ENCODE peak calls at places on chromosome X, in ten cellular contexts. One of them, this sample, is unnamed.

GRCh38 chrX:538311-538710 is 92.3 kb upstream of the SHOX start:
- DNase-seq in pancreas: no peak
- DNase-seq in IMR-90: no peak
- DNase-seq in transverse colon: no peak
- DNase-seq in suprapubic skin: no peak
- DNase-seq in naive thymus-derived CD4-positive, alpha-beta T cell: no peak
- DNase-seq in lower leg skin: no peak
- DNase-seq in Panc1: no peak
- DNase-seq in astrocyte of the spinal cord: no peak
- DNase-seq in H1: no peak
- DNase-seq in this sample: peak; percentile 29

GRCh38 chrX:11273544-11273943 is 19.7 kb upstream of the AMELX start:
- DNase-seq in Panc1: no peak
- DNase-seq in IMR-90: peak; percentile 53
- DNase-seq in pancreas: no peak
- DNase-seq in astrocyte of the spinal cord: peak; percentile 39
- DNase-seq in lower leg skin: no peak
- DNase-seq in H1: no peak
- DNase-seq in suprapubic skin: no peak
- DNase-seq in naive thymus-derived CD4-positive, alpha-beta T cell: no peak
- DNase-seq in transverse colon: no peak
- DNase-seq in this sample: no peak

GRCh38 chrX:47643926-47644325 is 6.4 kb downstream of the ELK1 start:
- DNase-seq in transverse colon: no peak
- DNase-seq in pancreas: no peak
- DNase-seq in H1: no peak
- DNase-seq in IMR-90: peak; percentile 47
- DNase-seq in naive thymus-derived CD4-positive, alpha-beta T cell: no peak
- DNase-seq in lower leg skin: no peak
- DNase-seq in Panc1: no peak
- DNase-seq in astrocyte of the spinal cord: no peak
- DNase-seq in suprapubic skin: no peak
- DNase-seq in this sample: no peak

GRCh38 chrX:12446342-12447075 is 308.2 kb downstream of the FRMPD4 start:
- DNase-seq in naive thymus-derived CD4-positive, alpha-beta T cell: no peak
- DNase-seq in pancreas: no peak
- DNase-seq in IMR-90: peak; percentile 55
- DNase-seq in astrocyte of the spinal cord: peak; percentile 30
- DNase-seq in H1: no peak
- DNase-seq in suprapubic skin: no peak
- DNase-seq in lower leg skin: no peak
- DNase-seq in transverse colon: no peak
- DNase-seq in Panc1: no peak
- DNase-seq in this sample: no peak

GRCh38 chrX:112510629-112511028 is 169.1 kb downstream of the LHFPL1 start:
- DNase-seq in H1: no peak
- DNase-seq in Panc1: no peak
- DNase-seq in pancreas: no peak
- DNase-seq in transverse colon: no peak
- DNase-seq in IMR-90: no peak
- DNase-seq in astrocyte of the spinal cord: no peak
- DNase-seq in lower leg skin: no peak
- DNase-seq in naive thymus-derived CD4-positive, alpha-beta T cell: no peak
- DNase-seq in suprapubic skin: no peak
- DNase-seq in this sample: no peak

GRCh38 chrX:11540532-11541377 is 125.0 kb downstream of the ARHGAP6 start:
- DNase-seq in suprapubic skin: no peak
- DNase-seq in H1: no peak
- DNase-seq in lower leg skin: no peak
- DNase-seq in astrocyte of the spinal cord: no peak
- DNase-seq in Panc1: no peak
- DNase-seq in IMR-90: no peak
- DNase-seq in transverse colon: no peak
- DNase-seq in naive thymus-derived CD4-positive, alpha-beta T cell: no peak
- DNase-seq in pancreas: no peak
- DNase-seq in this sample: no peak

GRCh38 chrX:134469481-134469880 is 9.5 kb downstream of the HPRT1 start:
- DNase-seq in IMR-90: peak; percentile 71
- DNase-seq in Panc1: no peak
- DNase-seq in transverse colon: no peak
- DNase-seq in naive thymus-derived CD4-positive, alpha-beta T cell: no peak
- DNase-seq in suprapubic skin: no peak
- DNase-seq in astrocyte of the spinal cord: peak; percentile 35
- DNase-seq in lower leg skin: no peak
- DNase-seq in H1: no peak
- DNase-seq in pancreas: no peak
- DNase-seq in this sample: no peak

GRCh38 chrX:103398321-103398937 is 22.1 kb downstream of the BEX3 start:
- DNase-seq in astrocyte of the spinal cord: peak; percentile 79
- DNase-seq in H1: no peak
- DNase-seq in lower leg skin: no peak
- DNase-seq in Panc1: no peak
- DNase-seq in IMR-90: peak; percentile 86
- DNase-seq in transverse colon: no peak
- DNase-seq in pancreas: no peak
- DNase-seq in naive thymus-derived CD4-positive, alpha-beta T cell: no peak
- DNase-seq in suprapubic skin: no peak
- DNase-seq in this sample: peak; percentile 37

GRCh38 chrX:137916090-137916746 is 350.3 kb downstream of the ZIC3 start:
- DNase-seq in astrocyte of the spinal cord: no peak
- DNase-seq in suprapubic skin: no peak
- DNase-seq in H1: no peak
- DNase-seq in naive thymus-derived CD4-positive, alpha-beta T cell: no peak
- DNase-seq in transverse colon: no peak
- DNase-seq in pancreas: no peak
- DNase-seq in Panc1: no peak
- DNase-seq in IMR-90: no peak
- DNase-seq in lower leg skin: no peak
- DNase-seq in this sample: no peak

GRCh38 chrX:129115104-129115503 is 408.2 kb downstream of the SMARCA1 start:
- DNase-seq in transverse colon: peak; percentile 14
- DNase-seq in astrocyte of the spinal cord: no peak
- DNase-seq in IMR-90: peak; percentile 8
- DNase-seq in suprapubic skin: no peak
- DNase-seq in Panc1: no peak
- DNase-seq in H1: peak; percentile 60
- DNase-seq in naive thymus-derived CD4-positive, alpha-beta T cell: no peak
- DNase-seq in pancreas: no peak
- DNase-seq in lower leg skin: no peak
- DNase-seq in this sample: peak; percentile 31

GRCh38 chrX:63275127-63275526 is 76.0 kb downstream of the SPIN4 start:
- DNase-seq in pancreas: no peak
- DNase-seq in suprapubic skin: no peak
- DNase-seq in H1: peak; percentile 61
- DNase-seq in lower leg skin: no peak
- DNase-seq in Panc1: peak; percentile 27
- DNase-seq in naive thymus-derived CD4-positive, alpha-beta T cell: no peak
- DNase-seq in IMR-90: peak; percentile 10
- DNase-seq in astrocyte of the spinal cord: no peak
- DNase-seq in transverse colon: peak; percentile 14
- DNase-seq in this sample: peak; percentile 8

GRCh38 chrX:53086464-53086863 is 4.3 kb downstream of the TSPYL2 start:
- DNase-seq in H1: no peak
- DNase-seq in lower leg skin: no peak
- DNase-seq in IMR-90: no peak
- DNase-seq in naive thymus-derived CD4-positive, alpha-beta T cell: no peak
- DNase-seq in astrocyte of the spinal cord: no peak
- DNase-seq in pancreas: no peak
- DNase-seq in Panc1: no peak
- DNase-seq in suprapubic skin: no peak
- DNase-seq in transverse colon: peak; percentile 48
- DNase-seq in this sample: no peak

GRCh38 chrX:115339441-115340025 is 50.0 kb downstream of the LUZP4 start:
- DNase-seq in Panc1: no peak
- DNase-seq in lower leg skin: no peak
- DNase-seq in pancreas: no peak
- DNase-seq in H1: no peak
- DNase-seq in suprapubic skin: no peak
- DNase-seq in IMR-90: peak; percentile 21
- DNase-seq in astrocyte of the spinal cord: no peak
- DNase-seq in naive thymus-derived CD4-positive, alpha-beta T cell: no peak
- DNase-seq in transverse colon: no peak
- DNase-seq in this sample: no peak

GRCh38 chrX:56728321-56728720 is 722 bp upstream of the NBDY start:
- DNase-seq in Panc1: no peak
- DNase-seq in suprapubic skin: no peak
- DNase-seq in lower leg skin: no peak
- DNase-seq in naive thymus-derived CD4-positive, alpha-beta T cell: no peak
- DNase-seq in IMR-90: no peak
- DNase-seq in pancreas: no peak
- DNase-seq in transverse colon: no peak
- DNase-seq in H1: no peak
- DNase-seq in astrocyte of the spinal cord: peak; percentile 32
- DNase-seq in this sample: no peak

GRCh38 chrX:135112096-135112729 is 8.1 kb downstream of the ETDB start:
- DNase-seq in transverse colon: no peak
- DNase-seq in Panc1: peak; percentile 47
- DNase-seq in naive thymus-derived CD4-positive, alpha-beta T cell: no peak
- DNase-seq in suprapubic skin: no peak
- DNase-seq in lower leg skin: no peak
- DNase-seq in IMR-90: peak; percentile 31
- DNase-seq in astrocyte of the spinal cord: peak; percentile 22
- DNase-seq in pancreas: no peak
- DNase-seq in H1: peak; percentile 58
- DNase-seq in this sample: peak; percentile 32

GRCh38 chrX:39944416-39944815 is 153.3 kb downstream of the BCOR start:
- DNase-seq in suprapubic skin: no peak
- DNase-seq in Panc1: no peak
- DNase-seq in H1: no peak
- DNase-seq in astrocyte of the spinal cord: no peak
- DNase-seq in IMR-90: no peak
- DNase-seq in lower leg skin: no peak
- DNase-seq in pancreas: no peak
- DNase-seq in transverse colon: no peak
- DNase-seq in naive thymus-derived CD4-positive, alpha-beta T cell: no peak
- DNase-seq in this sample: no peak

GRCh38 chrX:150546711-150547153 is 21.7 kb upstream of the MTM1 start:
- DNase-seq in lower leg skin: no peak
- DNase-seq in pancreas: no peak
- DNase-seq in transverse colon: no peak
- DNase-seq in Panc1: no peak
- DNase-seq in naive thymus-derived CD4-positive, alpha-beta T cell: peak; percentile 63
- DNase-seq in astrocyte of the spinal cord: no peak
- DNase-seq in suprapubic skin: no peak
- DNase-seq in H1: no peak
- DNase-seq in IMR-90: no peak
- DNase-seq in this sample: no peak
- H3K4me3 ChIP-seq in lower leg skin: no peak overlapping the region
- H3K4me3 ChIP-seq in pancreas: no peak overlapping the region
- H3K4me3 ChIP-seq in transverse colon: no peak overlapping the region
- H3K4me3 ChIP-seq in Panc1: no peak overlapping the region
- H3K4me3 ChIP-seq in naive thymus-derived CD4-positive, alpha-beta T cell: peak overlapping the region; percentile 43
- H3K4me3 ChIP-seq in astrocyte of the spinal cord: no peak overlapping the region
- H3K4me3 ChIP-seq in suprapubic skin: no peak overlapping the region
- H3K4me3 ChIP-seq in H1: no peak overlapping the region
- H3K4me3 ChIP-seq in IMR-90: no peak overlapping the region
- H3K4me3 ChIP-seq in this sample: no peak overlapping the region

DNA sequence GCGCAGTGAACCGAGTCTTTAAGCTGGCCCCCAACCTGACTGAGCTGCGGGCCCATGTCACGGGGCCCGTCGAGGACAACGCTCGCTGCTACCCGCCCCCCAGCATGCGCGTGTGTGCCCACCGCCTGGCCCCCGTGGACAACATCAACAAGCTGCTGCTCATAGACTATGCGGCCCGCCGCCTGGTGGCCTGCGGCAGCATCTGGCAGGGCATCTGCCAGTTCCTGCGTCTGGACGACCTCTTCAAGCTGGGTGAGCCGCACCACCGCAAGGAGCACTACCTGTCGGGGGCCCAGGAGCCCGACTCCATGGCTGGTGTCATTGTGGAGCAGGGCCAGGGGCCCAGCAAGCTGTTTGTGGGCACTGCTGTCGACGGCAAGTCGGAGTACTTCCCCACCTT is 2.2 kb downstream of the PLXNA3 start:
- DNase-seq in naive thymus-derived CD4-positive, alpha-beta T cell: no peak
- DNase-seq in astrocyte of the spinal cord: no peak
- DNase-seq in lower leg skin: no peak
- DNase-seq in transverse colon: no peak
- DNase-seq in pancreas: no peak
- DNase-seq in suprapubic skin: no peak
- DNase-seq in Panc1: no peak
- DNase-seq in H1: no peak
- DNase-seq in IMR-90: no peak
- DNase-seq in this sample: no peak
- H3K4me3 ChIP-seq in naive thymus-derived CD4-positive, alpha-beta T cell: no peak overlapping the region
- H3K4me3 ChIP-seq in astrocyte of the spinal cord: peak overlapping the region; percentile 65
- H3K4me3 ChIP-seq in lower leg skin: no peak overlapping the region
- H3K4me3 ChIP-seq in transverse colon: no peak overlapping the region
- H3K4me3 ChIP-seq in pancreas: no peak overlapping the region
- H3K4me3 ChIP-seq in suprapubic skin: peak overlapping the region; percentile 62
- H3K4me3 ChIP-seq in Panc1: no peak overlapping the region
- H3K4me3 ChIP-seq in H1: no peak overlapping the region
- H3K4me3 ChIP-seq in IMR-90: peak overlapping the region; percentile 74
- H3K4me3 ChIP-seq in this sample: no peak overlapping the region

DNA sequence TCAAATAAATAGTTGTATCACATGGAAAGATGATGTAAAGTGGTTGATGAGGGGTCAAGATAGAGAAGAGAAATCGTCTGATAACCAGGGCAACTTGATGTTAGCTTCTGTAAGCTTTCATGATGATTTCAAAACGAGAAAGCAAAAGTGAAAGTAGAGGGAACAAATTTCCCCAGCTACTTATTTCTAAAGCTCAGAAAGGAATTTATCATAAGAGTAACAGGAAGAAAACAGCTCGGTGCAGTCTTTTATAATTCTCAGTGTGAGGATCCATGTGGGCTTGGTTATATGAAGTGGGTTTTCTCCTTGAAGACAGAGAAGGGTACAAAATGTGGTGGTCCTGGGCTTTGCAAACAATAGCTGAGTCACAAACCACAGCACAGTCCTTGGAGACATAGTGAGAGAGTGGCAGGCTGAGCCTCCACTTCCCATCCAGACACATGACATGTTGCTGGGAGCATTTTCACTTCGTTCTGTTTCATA is 32.1 kb upstream of the GLRA2 start:
- DNase-seq in lower leg skin: no peak
- DNase-seq in transverse colon: no peak
- DNase-seq in suprapubic skin: no peak
- DNase-seq in H1: no peak
- DNase-seq in pancreas: no peak
- DNase-seq in IMR-90: peak; percentile 4
- DNase-seq in Panc1: no peak
- DNase-seq in naive thymus-derived CD4-positive, alpha-beta T cell: no peak
- DNase-seq in astrocyte of the spinal cord: peak; percentile 12
- DNase-seq in this sample: no peak
- H3K4me3 ChIP-seq in lower leg skin: no peak overlapping the region
- H3K4me3 ChIP-seq in transverse colon: peak overlapping the region; percentile 23
- H3K4me3 ChIP-seq in suprapubic skin: peak overlapping the region; percentile 19
- H3K4me3 ChIP-seq in H1: no peak overlapping the region
- H3K4me3 ChIP-seq in pancreas: no peak overlapping the region
- H3K4me3 ChIP-seq in IMR-90: peak overlapping the region; percentile 51
- H3K4me3 ChIP-seq in Panc1: no peak overlapping the region
- H3K4me3 ChIP-seq in naive thymus-derived CD4-positive, alpha-beta T cell: peak overlapping the region; percentile 55
- H3K4me3 ChIP-seq in astrocyte of the spinal cord: no peak overlapping the region
- H3K4me3 ChIP-seq in this sample: no peak overlapping the region

DNA sequence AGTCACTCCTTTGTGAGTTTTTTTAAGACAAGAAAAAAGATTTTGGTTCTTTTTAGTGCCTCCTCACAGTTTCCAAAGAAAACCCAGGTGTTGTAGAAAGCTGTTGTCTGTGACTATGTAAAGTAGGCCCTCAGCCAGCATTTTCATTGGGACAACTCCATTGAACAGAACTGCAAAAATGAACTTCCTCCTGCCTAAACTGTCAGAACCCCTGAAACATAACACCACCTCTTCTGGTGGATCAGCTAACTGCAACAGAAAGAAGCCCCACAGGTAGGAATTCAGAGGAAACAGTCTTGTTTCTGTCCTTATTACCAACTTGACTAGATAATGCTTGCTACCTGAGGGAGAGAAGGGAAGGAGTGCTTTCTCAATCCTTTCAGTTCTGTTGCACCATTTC is 3.4 kb upstream of the ATP11C start:
- DNase-seq in suprapubic skin: no peak
- DNase-seq in astrocyte of the spinal cord: no peak
- DNase-seq in naive thymus-derived CD4-positive, alpha-beta T cell: no peak
- DNase-seq in lower leg skin: no peak
- DNase-seq in H1: no peak
- DNase-seq in IMR-90: no peak
- DNase-seq in Panc1: no peak
- DNase-seq in transverse colon: no peak
- DNase-seq in pancreas: no peak
- DNase-seq in this sample: peak; percentile 6
- H3K4me3 ChIP-seq in suprapubic skin: no peak overlapping the region
- H3K4me3 ChIP-seq in astrocyte of the spinal cord: no peak overlapping the region
- H3K4me3 ChIP-seq in naive thymus-derived CD4-positive, alpha-beta T cell: no peak overlapping the region
- H3K4me3 ChIP-seq in lower leg skin: no peak overlapping the region
- H3K4me3 ChIP-seq in H1: peak overlapping the region; percentile 39
- H3K4me3 ChIP-seq in IMR-90: no peak overlapping the region
- H3K4me3 ChIP-seq in Panc1: no peak overlapping the region
- H3K4me3 ChIP-seq in transverse colon: no peak overlapping the region
- H3K4me3 ChIP-seq in pancreas: no peak overlapping the region
- H3K4me3 ChIP-seq in this sample: no peak overlapping the region